ENCODE peak calls at places on chromosomes 16 and 17, in five cellular contexts. B is CD8-positive, alpha-beta T cell; Q is upper lobe of right lung; Y is HFF-Myc; C is cardiac muscle cell. S is an unnamed sample.
A peak's percentile ranks its signal among the peaks of the same experiment; 100 is the strongest.

GRCh38 chr17:27245230-27245696 is 48.7 kb upstream of the WSB1 start:
- DNase-seq in Q (peak; percentile 92), Y (peak; percentile 72), C (peak; percentile 73), B (peak; percentile 51), S (peak; percentile 95)

GRCh38 chr16:80717611-80718010 is 86.8 kb downstream of the CDYL2 start:
- DNase-seq in Q (no peak), Y (no peak), C (no peak), B (no peak), S (no peak)

GRCh38 chr17:49469831-49470568 is 25.1 kb upstream of the NGFR start:
- DNase-seq in Q (no peak), C (peak; percentile 60), B (no peak), Y (no peak), S (no peak)

GRCh38 chr17:46878055-46878454 is 26.7 kb downstream of the WNT9B start:
- DNase-seq in C (no peak), Y (no peak), B (no peak), Q (peak; percentile 72), S (no peak)

GRCh38 chr16:56279132-56279531 is 87.8 kb downstream of the GNAO1 start:
- DNase-seq in Y (no peak), C (no peak), Q (peak; percentile 50), B (peak; percentile 69), S (no peak)

GRCh38 chr17:45222273-45222993 is 748 bp downstream of the FMNL1 start:
- DNase-seq in Y (no peak), C (no peak), B (peak; percentile 77), Q (no peak), S (no peak)

GRCh38 chr17:39054111-39054645 is 87.0 kb upstream of the FBXO47 start:
- DNase-seq in B (no peak), C (no peak), Y (no peak), Q (no peak), S (peak; percentile 83)

GRCh38 chr17:73639926-73640325 is 4.3 kb downstream of the SDK2 start:
- DNase-seq in C (no peak), Q (no peak), Y (no peak), B (no peak), S (no peak)

GRCh38 chr16:70529051-70529777 is 5.6 kb downstream of the SF3B3 start:
- DNase-seq in B (no peak), Y (no peak), Q (no peak), C (no peak), S (peak; percentile 84)

GRCh38 chr17:82881900-82882714 is 42.3 kb upstream of the ZNF750 start:
- DNase-seq in C (no peak), Q (peak; percentile 86), Y (no peak), B (no peak), S (peak; percentile 45)

GRCh38 chr16:57798953-57799618 is 3.2 kb downstream of the KIFC3 start:
- DNase-seq in Y (no peak), B (no peak), C (no peak), Q (no peak), S (no peak)

GRCh38 chr16:2784536-2785100 is 2.7 kb downstream of the PRSS33 start:
- DNase-seq in B (no peak), C (no peak), Q (peak; percentile 62), Y (no peak), S (no peak)

GRCh38 chr16:29230671-29231091 is 175.8 kb downstream of the NPIPB11 start:
- DNase-seq in C (peak; percentile 47), B (peak; percentile 41), Y (no peak), Q (peak; percentile 63), S (peak; percentile 30)

GRCh38 chr16:56145369-56145768 is 45.9 kb upstream of the GNAO1 start:
- DNase-seq in B (no peak), Y (no peak), Q (no peak), C (no peak), S (no peak)

GRCh38 chr16:72399811-72400210 is 227.9 kb upstream of the PMFBP1 start:
- DNase-seq in Q (no peak), B (no peak), Y (no peak), C (no peak), S (no peak)

GRCh38 chr16:8905168-8905762 is 23.1 kb downstream of the LITAFD start:
- DNase-seq in Y (no peak), Q (no peak), C (peak; percentile 37), B (no peak), S (peak; percentile 54)

GRCh38 chr16:4090476-4090875 is 25.8 kb downstream of the ADCY9 start:
- DNase-seq in C (no peak), Y (no peak), B (no peak), Q (no peak), S (peak; percentile 31)

GRCh38 chr16:57725077-57725953 is 10.3 kb upstream of the KATNB1 start:
- DNase-seq in Y (no peak), C (no peak), B (no peak), Q (no peak), S (no peak)

GRCh38 chr17:9022553-9023388 is 1.5 kb downstream of the NTN1 start:
- DNase-seq in Y (no peak), C (peak; percentile 60), B (no peak), Q (no peak), S (peak; percentile 1)

GRCh38 chr16:12217341-12217740 is 240.8 kb downstream of the SNX29 start:
- DNase-seq in B (no peak), Y (no peak), C (no peak), Q (no peak), S (no peak)

GRCh38 chr16:59179446-59180082 is 445.4 kb upstream of the GOT2 start:
- DNase-seq in Q (no peak), C (no peak), Y (no peak), B (no peak), S (no peak)

GRCh38 chr16:30740364-30741251 is 7.6 kb upstream of the PHKG2 start:
- DNase-seq in B (no peak), Q (peak; percentile 93), C (no peak), Y (peak; percentile 48), S (peak; percentile 93)

GRCh38 chr17:17073627-17074521 is 31.6 kb downstream of the MPRIP start:
- DNase-seq in C (no peak), Q (peak; percentile 41), B (no peak), Y (no peak), S (peak; percentile 39)

GRCh38 chr17:76139261-76139752 is 1.7 kb downstream of the FOXJ1 start:
- DNase-seq in C (no peak), Q (no peak), B (no peak), Y (no peak), S (no peak)

GRCh38 chr17:76139801-76140660 is 1.0 kb downstream of the FOXJ1 start:
- DNase-seq in Q (peak; percentile 77), C (no peak), Y (no peak), B (peak; percentile 77), S (no peak)

GRCh38 chr17:76141212-76142043 is at the start of gene FOXJ1:
- DNase-seq in B (peak; percentile 96), Y (peak; percentile 40), C (peak; percentile 93), Q (peak; percentile 94), S (peak; percentile 64)

GRCh38 chr17:76142044-76143041 is 1.3 kb upstream of the FOXJ1 start:
- DNase-seq in Y (no peak), B (no peak), C (no peak), Q (peak; percentile 46), S (no peak)

DNA sequence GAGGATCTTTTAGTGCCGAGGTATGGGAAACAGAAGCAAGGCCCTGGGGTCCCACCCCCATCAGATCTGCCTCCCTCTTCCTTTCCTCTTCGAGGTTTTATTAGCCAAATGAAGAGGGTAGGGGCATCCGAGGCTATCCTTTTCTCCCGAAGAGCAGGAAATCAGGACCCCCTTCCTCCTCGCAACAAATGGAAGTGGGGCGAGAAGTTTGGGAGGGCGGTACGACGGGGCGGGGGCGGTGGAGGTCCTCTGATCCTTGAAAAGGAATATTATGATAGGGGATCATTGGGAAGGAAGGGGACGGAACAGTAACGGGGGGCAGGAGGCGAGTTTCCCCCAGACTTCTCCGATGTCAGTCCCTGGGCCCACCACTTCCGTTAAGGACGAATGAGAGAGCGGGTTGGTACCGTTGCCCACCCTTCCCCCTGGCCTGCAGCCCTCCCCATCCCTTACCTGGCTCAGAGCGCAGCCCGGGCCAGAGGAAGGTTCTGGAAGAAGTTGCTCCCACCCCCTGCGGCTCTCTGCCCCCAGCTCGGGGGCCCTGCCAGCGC is 309 bp downstream of the FOXJ1 start:
- DNase-seq in Y (no peak), C (no peak), Q (no peak), B (no peak), S (no peak)
- H3K4me3 ChIP-seq in Y (peak overlapping the region; percentile 42), C (peak overlapping the region; percentile 35), Q (peak overlapping the region; percentile 56), B (peak overlapping the region; percentile 67), S (peak overlapping the region; percentile 28)

GRCh38 chr17:58534331-58534730 is 19.9 kb upstream of the MTMR4 start:
- DNase-seq in C (no peak), Y (no peak), Q (no peak), B (no peak), S (no peak)
- TF ChIP-seq CTCF in C (no peak), Y (no peak), Q (no peak), B (no peak), S (no peak)

DNA sequence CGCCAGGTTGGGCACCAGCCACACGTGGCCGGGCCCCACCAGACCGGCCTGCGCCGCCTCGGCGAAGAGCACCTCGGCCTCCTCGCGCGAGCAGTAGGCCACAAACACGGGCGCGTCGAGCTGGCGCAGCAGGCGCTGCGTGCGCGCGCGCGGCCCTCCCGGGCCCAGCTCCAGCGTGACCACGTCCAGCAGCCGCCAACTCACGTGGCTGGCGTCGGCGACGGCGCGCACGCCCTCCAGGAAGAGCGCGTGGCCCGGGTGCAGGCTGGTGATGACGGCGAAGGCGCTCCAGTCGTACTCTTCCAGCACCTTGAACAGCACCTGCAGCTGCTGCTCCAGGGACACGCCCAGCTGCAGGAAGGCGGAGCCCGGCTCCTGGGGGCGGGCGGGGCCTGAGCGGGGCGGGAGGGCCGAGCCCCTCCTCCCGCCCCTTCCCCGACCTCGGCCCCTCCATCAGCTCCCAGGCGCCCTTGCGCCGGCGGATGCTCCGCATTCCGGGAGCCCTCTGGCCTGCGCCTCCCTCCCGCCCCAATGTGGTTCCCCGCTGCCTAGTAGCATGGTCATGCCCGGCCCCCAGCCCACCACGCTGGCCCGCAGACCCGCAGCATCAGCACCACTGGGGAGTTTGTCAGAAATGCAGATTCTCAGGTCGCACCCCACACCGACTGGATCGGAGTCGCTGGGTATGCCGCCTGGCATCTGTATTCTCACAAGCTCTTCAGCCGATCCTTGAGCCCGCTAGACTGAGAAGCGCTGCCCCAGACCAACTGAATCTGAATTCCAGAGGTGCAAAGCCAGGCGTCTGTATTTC is 7.2 kb downstream of the GRIN2C start:
- DNase-seq in B (peak; percentile 55), Q (no peak), Y (no peak), C (peak; percentile 84), S (no peak)
- H3K4me3 ChIP-seq in B (no peak overlapping the region), Q (no peak overlapping the region), Y (peak overlapping the region; percentile 9), C (peak overlapping the region; percentile 14), S (no peak overlapping the region)

DNA sequence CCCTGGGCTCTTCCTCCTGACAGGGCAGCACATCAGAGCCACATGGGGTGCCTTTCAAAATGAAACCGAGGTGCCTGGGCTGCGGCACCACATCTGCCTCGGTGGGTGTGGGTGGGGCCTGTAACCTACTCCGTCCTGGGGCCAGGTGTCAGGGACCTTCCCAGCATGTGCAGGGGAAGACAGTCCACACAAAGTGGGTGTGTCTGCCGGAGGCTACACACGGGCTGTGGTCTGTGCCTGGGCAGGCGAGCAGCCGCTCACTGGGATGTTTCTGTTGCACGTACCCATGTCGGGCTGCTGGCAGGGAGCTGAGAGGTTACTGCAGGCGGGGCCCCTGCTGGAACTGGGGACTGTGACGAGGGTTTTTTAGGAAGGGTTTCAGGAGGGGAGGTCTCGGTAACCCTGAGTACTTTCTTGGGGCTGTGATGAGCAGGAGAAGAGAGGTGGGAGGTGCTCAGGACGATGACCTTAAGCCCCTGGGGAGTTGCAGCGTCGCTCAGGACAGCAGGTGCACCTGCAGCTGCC is 351.2 kb downstream of the SEC14L1 start:
- DNase-seq in Q (peak; percentile 54), B (no peak), Y (no peak), C (no peak), S (no peak)
- TF ChIP-seq CTCF in Q (no peak), B (no peak), Y (no peak), C (no peak), S (no peak)